ENCODE peak calls at places on chromosomes 3 and 15, in nine cellular contexts. One of them, this sample, is unnamed.

GRCh38 chr3:176106380-176106779 is 1090.9 kb downstream of the TBL1XR1 start:
- DNase-seq in NCI-H1092: no peak
- DNase-seq in nucleus accumbens: no peak
- DNase-seq in CD4-positive, alpha-beta T cell: no peak
- DNase-seq in HFFc6: peak; percentile 1
- DNase-seq in M059J: no peak
- DNase-seq in fibroblast of mammary gland: no peak
- DNase-seq in AG08396: no peak
- DNase-seq in cardiac fibroblast: no peak
- DNase-seq in this sample: no peak

GRCh38 chr3:15327941-15328340 is 4.4 kb downstream of the SH3BP5 start:
- DNase-seq in CD4-positive, alpha-beta T cell: peak; percentile 23
- DNase-seq in AG08396: no peak
- DNase-seq in nucleus accumbens: no peak
- DNase-seq in HFFc6: no peak
- DNase-seq in M059J: peak; percentile 38
- DNase-seq in NCI-H1092: peak; percentile 68
- DNase-seq in cardiac fibroblast: no peak
- DNase-seq in fibroblast of mammary gland: peak; percentile 55
- DNase-seq in this sample: no peak

GRCh38 chr15:59492389-59493377 is 54.7 kb downstream of the FAM81A start:
- DNase-seq in cardiac fibroblast: peak; percentile 81
- DNase-seq in AG08396: peak; percentile 62
- DNase-seq in M059J: peak; percentile 68
- DNase-seq in nucleus accumbens: peak; percentile 33
- DNase-seq in HFFc6: peak; percentile 49
- DNase-seq in CD4-positive, alpha-beta T cell: peak; percentile 44
- DNase-seq in fibroblast of mammary gland: peak; percentile 76
- DNase-seq in NCI-H1092: peak; percentile 9
- DNase-seq in this sample: peak; percentile 46

GRCh38 chr3:65902304-65902793 is 136.4 kb downstream of the MAGI1 start:
- DNase-seq in CD4-positive, alpha-beta T cell: no peak
- DNase-seq in cardiac fibroblast: peak; percentile 7
- DNase-seq in fibroblast of mammary gland: no peak
- DNase-seq in AG08396: no peak
- DNase-seq in NCI-H1092: no peak
- DNase-seq in HFFc6: no peak
- DNase-seq in M059J: no peak
- DNase-seq in nucleus accumbens: peak; percentile 1
- DNase-seq in this sample: no peak

GRCh38 chr3:25870452-25870851 is 80.6 kb downstream of the OXSM start:
- DNase-seq in cardiac fibroblast: no peak
- DNase-seq in HFFc6: no peak
- DNase-seq in fibroblast of mammary gland: peak; percentile 39
- DNase-seq in M059J: no peak
- DNase-seq in AG08396: no peak
- DNase-seq in nucleus accumbens: no peak
- DNase-seq in CD4-positive, alpha-beta T cell: no peak
- DNase-seq in NCI-H1092: no peak
- DNase-seq in this sample: no peak

GRCh38 chr15:96171842-96172241 is 158.7 kb upstream of the NR2F2 start:
- DNase-seq in AG08396: peak; percentile 26
- DNase-seq in HFFc6: peak; percentile 14
- DNase-seq in cardiac fibroblast: no peak
- DNase-seq in M059J: peak; percentile 25
- DNase-seq in NCI-H1092: no peak
- DNase-seq in CD4-positive, alpha-beta T cell: no peak
- DNase-seq in fibroblast of mammary gland: no peak
- DNase-seq in nucleus accumbens: no peak
- DNase-seq in this sample: no peak

GRCh38 chr15:93366387-93367100 is 277.5 kb upstream of the RGMA start:
- DNase-seq in M059J: no peak
- DNase-seq in HFFc6: no peak
- DNase-seq in cardiac fibroblast: no peak
- DNase-seq in AG08396: no peak
- DNase-seq in fibroblast of mammary gland: no peak
- DNase-seq in nucleus accumbens: no peak
- DNase-seq in CD4-positive, alpha-beta T cell: no peak
- DNase-seq in NCI-H1092: no peak
- DNase-seq in this sample: no peak

GRCh38 chr15:80309769-80310384 is 57.9 kb upstream of the CTXND1 start:
- DNase-seq in nucleus accumbens: no peak
- DNase-seq in HFFc6: peak; percentile 31
- DNase-seq in M059J: peak; percentile 12
- DNase-seq in CD4-positive, alpha-beta T cell: no peak
- DNase-seq in AG08396: peak; percentile 60
- DNase-seq in cardiac fibroblast: peak; percentile 57
- DNase-seq in NCI-H1092: no peak
- DNase-seq in fibroblast of mammary gland: peak; percentile 44
- DNase-seq in this sample: peak; percentile 20

GRCh38 chr3:188282871-188283270 is 128.9 kb downstream of the LPP start:
- DNase-seq in nucleus accumbens: no peak
- DNase-seq in fibroblast of mammary gland: no peak
- DNase-seq in HFFc6: no peak
- DNase-seq in NCI-H1092: no peak
- DNase-seq in M059J: no peak
- DNase-seq in CD4-positive, alpha-beta T cell: no peak
- DNase-seq in cardiac fibroblast: no peak
- DNase-seq in AG08396: no peak
- DNase-seq in this sample: no peak

GRCh38 chr3:122858373-122858772 is 63.5 kb downstream of the SLC49A4 start:
- DNase-seq in M059J: peak; percentile 25
- DNase-seq in nucleus accumbens: no peak
- DNase-seq in HFFc6: peak; percentile 30
- DNase-seq in CD4-positive, alpha-beta T cell: no peak
- DNase-seq in cardiac fibroblast: peak; percentile 65
- DNase-seq in fibroblast of mammary gland: peak; percentile 52
- DNase-seq in AG08396: peak; percentile 21
- DNase-seq in NCI-H1092: no peak
- DNase-seq in this sample: no peak

GRCh38 chr3:43224405-43225073 is 61.8 kb upstream of the SNRK start:
- DNase-seq in CD4-positive, alpha-beta T cell: no peak
- DNase-seq in M059J: no peak
- DNase-seq in AG08396: no peak
- DNase-seq in NCI-H1092: no peak
- DNase-seq in nucleus accumbens: no peak
- DNase-seq in cardiac fibroblast: no peak
- DNase-seq in HFFc6: no peak
- DNase-seq in fibroblast of mammary gland: no peak
- DNase-seq in this sample: no peak

GRCh38 chr15:60572462-60573214 is 93.7 kb upstream of the ICE2 start:
- DNase-seq in HFFc6: no peak
- DNase-seq in AG08396: no peak
- DNase-seq in fibroblast of mammary gland: no peak
- DNase-seq in CD4-positive, alpha-beta T cell: no peak
- DNase-seq in M059J: no peak
- DNase-seq in NCI-H1092: peak; percentile 26
- DNase-seq in cardiac fibroblast: no peak
- DNase-seq in nucleus accumbens: no peak
- DNase-seq in this sample: no peak

GRCh38 chr3:142027295-142027694 is 122.0 kb downstream of the TFDP2 start:
- DNase-seq in nucleus accumbens: no peak
- DNase-seq in cardiac fibroblast: peak; percentile 10
- DNase-seq in fibroblast of mammary gland: peak; percentile 5
- DNase-seq in HFFc6: no peak
- DNase-seq in CD4-positive, alpha-beta T cell: no peak
- DNase-seq in AG08396: no peak
- DNase-seq in NCI-H1092: no peak
- DNase-seq in M059J: no peak
- DNase-seq in this sample: no peak

GRCh38 chr15:40766906-40767837 is 2.6 kb upstream of the C15orf62 start:
- DNase-seq in NCI-H1092: no peak
- DNase-seq in cardiac fibroblast: peak; percentile 44
- DNase-seq in nucleus accumbens: no peak
- DNase-seq in HFFc6: no peak
- DNase-seq in CD4-positive, alpha-beta T cell: no peak
- DNase-seq in AG08396: no peak
- DNase-seq in fibroblast of mammary gland: peak; percentile 41
- DNase-seq in M059J: peak; percentile 78
- DNase-seq in this sample: no peak

GRCh38 chr3:46423588-46423987 is 16.5 kb downstream of the CCRL2 start:
- DNase-seq in M059J: peak; percentile 78
- DNase-seq in nucleus accumbens: no peak
- DNase-seq in CD4-positive, alpha-beta T cell: no peak
- DNase-seq in NCI-H1092: no peak
- DNase-seq in AG08396: no peak
- DNase-seq in HFFc6: no peak
- DNase-seq in cardiac fibroblast: no peak
- DNase-seq in fibroblast of mammary gland: peak; percentile 13
- DNase-seq in this sample: no peak

GRCh38 chr3:111068574-111068973 is 3.0 kb upstream of the NECTIN3 start:
- DNase-seq in cardiac fibroblast: no peak
- DNase-seq in M059J: no peak
- DNase-seq in HFFc6: no peak
- DNase-seq in nucleus accumbens: no peak
- DNase-seq in NCI-H1092: no peak
- DNase-seq in fibroblast of mammary gland: no peak
- DNase-seq in CD4-positive, alpha-beta T cell: no peak
- DNase-seq in AG08396: no peak
- DNase-seq in this sample: no peak

GRCh38 chr3:171810278-171811058 is at the start of gene PLD1:
- DNase-seq in nucleus accumbens: peak; percentile 76
- DNase-seq in cardiac fibroblast: peak; percentile 90
- DNase-seq in AG08396: peak; percentile 83
- DNase-seq in NCI-H1092: peak; percentile 49
- DNase-seq in CD4-positive, alpha-beta T cell: peak; percentile 5
- DNase-seq in M059J: no peak
- DNase-seq in fibroblast of mammary gland: peak; percentile 72
- DNase-seq in HFFc6: peak; percentile 60
- DNase-seq in this sample: peak; percentile 72

GRCh38 chr15:73141216-73141900 is 89.1 kb downstream of the NEO1 start:
- DNase-seq in HFFc6: no peak
- DNase-seq in AG08396: no peak
- DNase-seq in cardiac fibroblast: no peak
- DNase-seq in fibroblast of mammary gland: no peak
- DNase-seq in CD4-positive, alpha-beta T cell: no peak
- DNase-seq in nucleus accumbens: no peak
- DNase-seq in NCI-H1092: no peak
- DNase-seq in M059J: no peak
- DNase-seq in this sample: no peak

GRCh38 chr3:130906374-130906995 is 12.6 kb downstream of the ATP2C1 start:
- DNase-seq in M059J: peak; percentile 95
- DNase-seq in CD4-positive, alpha-beta T cell: no peak
- DNase-seq in HFFc6: peak; percentile 54
- DNase-seq in NCI-H1092: no peak
- DNase-seq in nucleus accumbens: no peak
- DNase-seq in cardiac fibroblast: peak; percentile 29
- DNase-seq in AG08396: no peak
- DNase-seq in fibroblast of mammary gland: peak; percentile 37
- DNase-seq in this sample: no peak

GRCh38 chr3:5563537-5564277 is 376.2 kb downstream of the EDEM1 start:
- DNase-seq in CD4-positive, alpha-beta T cell: no peak
- DNase-seq in HFFc6: no peak
- DNase-seq in AG08396: no peak
- DNase-seq in cardiac fibroblast: no peak
- DNase-seq in fibroblast of mammary gland: no peak
- DNase-seq in M059J: no peak
- DNase-seq in NCI-H1092: no peak
- DNase-seq in nucleus accumbens: no peak
- DNase-seq in this sample: no peak

GRCh38 chr15:40110866-40111550 is 2.3 kb upstream of the BMF start:
- DNase-seq in AG08396: no peak
- DNase-seq in HFFc6: no peak
- DNase-seq in cardiac fibroblast: no peak
- DNase-seq in NCI-H1092: no peak
- DNase-seq in fibroblast of mammary gland: no peak
- DNase-seq in nucleus accumbens: no peak
- DNase-seq in M059J: no peak
- DNase-seq in CD4-positive, alpha-beta T cell: no peak
- DNase-seq in this sample: peak; percentile 1

GRCh38 chr3:13884851-13885703 is 5.2 kb upstream of the WNT7A start:
- DNase-seq in NCI-H1092: no peak
- DNase-seq in HFFc6: no peak
- DNase-seq in nucleus accumbens: no peak
- DNase-seq in CD4-positive, alpha-beta T cell: peak; percentile 70
- DNase-seq in cardiac fibroblast: no peak
- DNase-seq in AG08396: no peak
- DNase-seq in fibroblast of mammary gland: peak; percentile 6
- DNase-seq in M059J: no peak
- DNase-seq in this sample: no peak

GRCh38 chr3:178623666-178624255 is 87.5 kb downstream of the KCNMB2 start:
- DNase-seq in M059J: peak; percentile 72
- DNase-seq in HFFc6: no peak
- DNase-seq in NCI-H1092: no peak
- DNase-seq in CD4-positive, alpha-beta T cell: no peak
- DNase-seq in cardiac fibroblast: no peak
- DNase-seq in nucleus accumbens: no peak
- DNase-seq in fibroblast of mammary gland: no peak
- DNase-seq in AG08396: no peak
- DNase-seq in this sample: no peak

GRCh38 chr3:46960801-46961200 is 15.7 kb downstream of the CCDC12 start:
- DNase-seq in fibroblast of mammary gland: no peak
- DNase-seq in HFFc6: no peak
- DNase-seq in nucleus accumbens: no peak
- DNase-seq in cardiac fibroblast: no peak
- DNase-seq in NCI-H1092: no peak
- DNase-seq in AG08396: no peak
- DNase-seq in CD4-positive, alpha-beta T cell: no peak
- DNase-seq in M059J: no peak
- DNase-seq in this sample: no peak

GRCh38 chr3:50208677-50209344 is 3.7 kb downstream of the SLC38A3 start:
- DNase-seq in HFFc6: no peak
- DNase-seq in AG08396: no peak
- DNase-seq in NCI-H1092: no peak
- DNase-seq in cardiac fibroblast: no peak
- DNase-seq in CD4-positive, alpha-beta T cell: no peak
- DNase-seq in M059J: no peak
- DNase-seq in nucleus accumbens: no peak
- DNase-seq in fibroblast of mammary gland: no peak
- DNase-seq in this sample: no peak

GRCh38 chr3:105944721-105945120 is 75.9 kb upstream of the CBLB start:
- DNase-seq in fibroblast of mammary gland: peak; percentile 88
- DNase-seq in nucleus accumbens: no peak
- DNase-seq in CD4-positive, alpha-beta T cell: no peak
- DNase-seq in HFFc6: peak; percentile 67
- DNase-seq in NCI-H1092: no peak
- DNase-seq in M059J: peak; percentile 86
- DNase-seq in AG08396: peak; percentile 56
- DNase-seq in cardiac fibroblast: peak; percentile 37
- DNase-seq in this sample: no peak

GRCh38 chr3:36959821-36960220 is 15.0 kb upstream of the TRANK1 start:
- DNase-seq in fibroblast of mammary gland: no peak
- DNase-seq in M059J: peak; percentile 71
- DNase-seq in AG08396: no peak
- DNase-seq in HFFc6: peak; percentile 19
- DNase-seq in CD4-positive, alpha-beta T cell: no peak
- DNase-seq in cardiac fibroblast: no peak
- DNase-seq in nucleus accumbens: no peak
- DNase-seq in NCI-H1092: peak; percentile 89
- DNase-seq in this sample: no peak

GRCh38 chr15:40279437-40280141 is 3.3 kb downstream of the ANKRD63 start:
- DNase-seq in M059J: peak; percentile 48
- DNase-seq in CD4-positive, alpha-beta T cell: peak; percentile 59
- DNase-seq in NCI-H1092: no peak
- DNase-seq in nucleus accumbens: peak; percentile 52
- DNase-seq in HFFc6: no peak
- DNase-seq in cardiac fibroblast: peak; percentile 63
- DNase-seq in AG08396: peak; percentile 90
- DNase-seq in fibroblast of mammary gland: peak; percentile 34
- DNase-seq in this sample: peak; percentile 88

GRCh38 chr3:184172681-184173373 is 1.8 kb upstream of the AP2M1 start:
- DNase-seq in CD4-positive, alpha-beta T cell: no peak
- DNase-seq in nucleus accumbens: no peak
- DNase-seq in M059J: peak; percentile 87
- DNase-seq in cardiac fibroblast: peak; percentile 83
- DNase-seq in HFFc6: peak; percentile 97
- DNase-seq in fibroblast of mammary gland: peak; percentile 97
- DNase-seq in AG08396: peak; percentile 63
- DNase-seq in NCI-H1092: no peak
- DNase-seq in this sample: no peak

GRCh38 chr3:151445283-151446001 is 15.4 kb downstream of the IGSF10 start:
- DNase-seq in HFFc6: peak; percentile 81
- DNase-seq in M059J: peak; percentile 100
- DNase-seq in AG08396: peak; percentile 55
- DNase-seq in NCI-H1092: no peak
- DNase-seq in fibroblast of mammary gland: peak; percentile 96
- DNase-seq in CD4-positive, alpha-beta T cell: no peak
- DNase-seq in nucleus accumbens: no peak
- DNase-seq in cardiac fibroblast: peak; percentile 96
- DNase-seq in this sample: no peak

GRCh38 chr3:140552403-140552802 is 125.5 kb upstream of the TRIM42 start:
- DNase-seq in NCI-H1092: no peak
- DNase-seq in fibroblast of mammary gland: peak; percentile 6
- DNase-seq in HFFc6: no peak
- DNase-seq in CD4-positive, alpha-beta T cell: no peak
- DNase-seq in M059J: peak; percentile 27
- DNase-seq in AG08396: no peak
- DNase-seq in nucleus accumbens: no peak
- DNase-seq in cardiac fibroblast: no peak
- DNase-seq in this sample: no peak

This sample was measured in frontal cortex.